ENCODE peak calls at places on chromosomes 1 and 21, in four cellular contexts. One of them, this sample, is unnamed.
A peak's percentile ranks its signal among the peaks of the same experiment; 100 is the strongest.

GRCh38 chr1:62612770-62613169 is 15.4 kb downstream of the ANGPTL3 start:
- DNase-seq in GM12878: no peak
- DNase-seq in HepG2: no peak
- DNase-seq in HEK293T: no peak
- DNase-seq in this sample: no peak

GRCh38 chr21:29613021-29613420 is 314.3 kb downstream of the BACH1 start:
- DNase-seq in GM12878: no peak
- DNase-seq in HepG2: no peak
- DNase-seq in HEK293T: no peak
- DNase-seq in this sample: peak; percentile 45

GRCh38 chr21:35779690-35780570 is 280.4 kb downstream of the SETD4 start:
- DNase-seq in HEK293T: no peak
- DNase-seq in GM12878: no peak
- DNase-seq in HepG2: no peak
- DNase-seq in this sample: no peak

GRCh38 chr1:101219919-101220695 is 16.7 kb upstream of the S1PR1 start:
- DNase-seq in HepG2: no peak
- DNase-seq in GM12878: no peak
- DNase-seq in HEK293T: no peak
- DNase-seq in this sample: no peak

GRCh38 chr1:3899776-3900149 is 309 bp downstream of the C1orf174 start:
- DNase-seq in HepG2: no peak
- DNase-seq in HEK293T: no peak
- DNase-seq in GM12878: no peak
- DNase-seq in this sample: no peak

GRCh38 chr1:160993544-160993943 is 27.4 kb downstream of the F11R start:
- DNase-seq in HepG2: peak; percentile 33
- DNase-seq in GM12878: no peak
- DNase-seq in HEK293T: no peak
- DNase-seq in this sample: no peak

GRCh38 chr1:46021046-46021822 is 111.2 kb downstream of the PIK3R3 start:
- DNase-seq in HepG2: no peak
- DNase-seq in HEK293T: no peak
- DNase-seq in GM12878: no peak
- DNase-seq in this sample: no peak

GRCh38 chr1:240644732-240645131 is 32.8 kb upstream of the GREM2 start:
- DNase-seq in HEK293T: no peak
- DNase-seq in GM12878: no peak
- DNase-seq in HepG2: no peak
- DNase-seq in this sample: no peak

GRCh38 chr1:47763456-47764171 is 233.6 kb downstream of the TRABD2B start:
- DNase-seq in GM12878: no peak
- DNase-seq in HepG2: no peak
- DNase-seq in HEK293T: no peak
- DNase-seq in this sample: no peak

GRCh38 chr1:158371188-158371953 is 17.7 kb downstream of the CD1E start:
- DNase-seq in HepG2: no peak
- DNase-seq in HEK293T: no peak
- DNase-seq in GM12878: peak; percentile 45
- DNase-seq in this sample: no peak

GRCh38 chr21:44773291-44773932 is 28.2 kb downstream of the UBE2G2 start:
- DNase-seq in GM12878: no peak
- DNase-seq in HepG2: no peak
- DNase-seq in HEK293T: no peak
- DNase-seq in this sample: no peak

GRCh38 chr1:76862447-76862846 is 4.8 kb upstream of the ST6GALNAC5 start:
- DNase-seq in HEK293T: no peak
- DNase-seq in HepG2: no peak
- DNase-seq in GM12878: no peak
- DNase-seq in this sample: no peak

GRCh38 chr1:61162513-61163274 is 80.3 kb downstream of the NFIA start:
- DNase-seq in GM12878: no peak
- DNase-seq in HepG2: no peak
- DNase-seq in HEK293T: no peak
- DNase-seq in this sample: peak; percentile 30

GRCh38 chr1:99441234-99442095 is 177.2 kb downstream of the PLPPR4 start:
- DNase-seq in GM12878: no peak
- DNase-seq in HepG2: no peak
- DNase-seq in HEK293T: no peak
- DNase-seq in this sample: no peak

GRCh38 chr1:37113285-37113684 is 79.0 kb upstream of the GRIK3 start:
- DNase-seq in HEK293T: no peak
- DNase-seq in GM12878: no peak
- DNase-seq in HepG2: no peak
- DNase-seq in this sample: no peak

GRCh38 chr1:179007233-179007632 is 18.5 kb upstream of the FAM20B start:
- DNase-seq in HepG2: peak; percentile 12
- DNase-seq in HEK293T: no peak
- DNase-seq in GM12878: no peak
- DNase-seq in this sample: no peak

GRCh38 chr1:196178083-196178635 is 430.1 kb downstream of the KCNT2 start:
- DNase-seq in GM12878: no peak
- DNase-seq in HepG2: no peak
- DNase-seq in HEK293T: no peak
- DNase-seq in this sample: no peak

GRCh38 chr1:91283421-91283726 is 121.3 kb downstream of the HFM1 start:
- DNase-seq in HEK293T: no peak
- DNase-seq in HepG2: no peak
- DNase-seq in GM12878: no peak
- DNase-seq in this sample: no peak

GRCh38 chr1:243441601-243442000 is 185.8 kb downstream of the SDCCAG8 start:
- DNase-seq in HEK293T: no peak
- DNase-seq in GM12878: no peak
- DNase-seq in HepG2: no peak
- DNase-seq in this sample: no peak

GRCh38 chr1:116374340-116375164 is 1.5 kb downstream of the ATP1A1 start:
- DNase-seq in GM12878: no peak
- DNase-seq in HEK293T: no peak
- DNase-seq in HepG2: peak; percentile 35
- DNase-seq in this sample: no peak

GRCh38 chr1:84073266-84073665 is 70.8 kb upstream of the PRKACB start:
- DNase-seq in HepG2: no peak
- DNase-seq in GM12878: no peak
- DNase-seq in HEK293T: no peak
- DNase-seq in this sample: no peak

GRCh38 chr1:240001177-240001740 is 90.4 kb upstream of the FMN2 start:
- DNase-seq in HepG2: no peak
- DNase-seq in HEK293T: no peak
- DNase-seq in GM12878: no peak
- DNase-seq in this sample: no peak

GRCh38 chr1:3779265-3779911 is 6.8 kb downstream of the SMIM1 start:
- DNase-seq in HepG2: no peak
- DNase-seq in GM12878: no peak
- DNase-seq in HEK293T: no peak
- DNase-seq in this sample: peak; percentile 28

GRCh38 chr1:231600461-231600976 is 26.1 kb upstream of the DISC1 start:
- DNase-seq in HepG2: no peak
- DNase-seq in HEK293T: no peak
- DNase-seq in GM12878: no peak
- DNase-seq in this sample: no peak

GRCh38 chr21:42120056-42120903 is 49.2 kb downstream of the UMODL1 start:
- DNase-seq in HepG2: peak; percentile 83
- DNase-seq in GM12878: no peak
- DNase-seq in HEK293T: no peak
- DNase-seq in this sample: no peak

GRCh38 chr1:194929376-194929775 is 1678.9 kb downstream of the KCNT2 start:
- DNase-seq in HepG2: no peak
- DNase-seq in HEK293T: no peak
- DNase-seq in GM12878: no peak
- DNase-seq in this sample: no peak

GRCh38 chr1:26996024-26996423 is 2.5 kb downstream of the TRNP1 start:
- DNase-seq in GM12878: no peak
- DNase-seq in HepG2: no peak
- DNase-seq in HEK293T: no peak
- DNase-seq in this sample: no peak

GRCh38 chr1:27970401-27970800 is 10.6 kb downstream of the XKR8 start:
- DNase-seq in HepG2: no peak
- DNase-seq in GM12878: no peak
- DNase-seq in HEK293T: no peak
- DNase-seq in this sample: no peak

GRCh38 chr1:12278998-12279397 is 49.2 kb downstream of the VPS13D start:
- DNase-seq in GM12878: no peak
- DNase-seq in HepG2: no peak
- DNase-seq in HEK293T: no peak
- DNase-seq in this sample: no peak

GRCh38 chr1:186482661-186483255 is 21.8 kb upstream of the PDC start:
- DNase-seq in HepG2: peak; percentile 47
- DNase-seq in GM12878: peak; percentile 31
- DNase-seq in HEK293T: peak; percentile 79
- DNase-seq in this sample: peak; percentile 59

GRCh38 chr1:12081648-12082396 is 18.7 kb downstream of the TNFRSF8 start:
- DNase-seq in GM12878: no peak
- DNase-seq in HEK293T: no peak
- DNase-seq in HepG2: no peak
- DNase-seq in this sample: peak; percentile 68

GRCh38 chr1:6454856-6455751 is 10.9 kb downstream of the TNFRSF25 start:
- DNase-seq in HEK293T: no peak
- DNase-seq in GM12878: no peak
- DNase-seq in HepG2: no peak
- DNase-seq in this sample: no peak
- TF ChIP-seq FOXK2 in HEK293T: no peak
- TF ChIP-seq FOXK2 in GM12878: no peak
- TF ChIP-seq FOXK2 in HepG2: no peak
- TF ChIP-seq FOXK2 in this sample: no peak

GRCh38 chr21:34557261-34557660 is 45.3 kb upstream of the KCNE1 start:
- DNase-seq in GM12878: no peak
- DNase-seq in HepG2: no peak
- DNase-seq in HEK293T: no peak
- DNase-seq in this sample: no peak

GRCh38 chr21:34552324-34553198 is 40.6 kb upstream of the KCNE1 start:
- DNase-seq in GM12878: no peak
- DNase-seq in HEK293T: no peak
- DNase-seq in HepG2: no peak
- DNase-seq in this sample: no peak

GRCh38 chr21:34554227-34554626 is 42.2 kb upstream of the KCNE1 start:
- DNase-seq in GM12878: no peak
- DNase-seq in HepG2: no peak
- DNase-seq in HEK293T: no peak
- DNase-seq in this sample: no peak

GRCh38 chr21:34550400-34550799 is 38.4 kb upstream of the KCNE1 start:
- DNase-seq in HepG2: no peak
- DNase-seq in HEK293T: no peak
- DNase-seq in GM12878: no peak
- DNase-seq in this sample: no peak

DNA sequence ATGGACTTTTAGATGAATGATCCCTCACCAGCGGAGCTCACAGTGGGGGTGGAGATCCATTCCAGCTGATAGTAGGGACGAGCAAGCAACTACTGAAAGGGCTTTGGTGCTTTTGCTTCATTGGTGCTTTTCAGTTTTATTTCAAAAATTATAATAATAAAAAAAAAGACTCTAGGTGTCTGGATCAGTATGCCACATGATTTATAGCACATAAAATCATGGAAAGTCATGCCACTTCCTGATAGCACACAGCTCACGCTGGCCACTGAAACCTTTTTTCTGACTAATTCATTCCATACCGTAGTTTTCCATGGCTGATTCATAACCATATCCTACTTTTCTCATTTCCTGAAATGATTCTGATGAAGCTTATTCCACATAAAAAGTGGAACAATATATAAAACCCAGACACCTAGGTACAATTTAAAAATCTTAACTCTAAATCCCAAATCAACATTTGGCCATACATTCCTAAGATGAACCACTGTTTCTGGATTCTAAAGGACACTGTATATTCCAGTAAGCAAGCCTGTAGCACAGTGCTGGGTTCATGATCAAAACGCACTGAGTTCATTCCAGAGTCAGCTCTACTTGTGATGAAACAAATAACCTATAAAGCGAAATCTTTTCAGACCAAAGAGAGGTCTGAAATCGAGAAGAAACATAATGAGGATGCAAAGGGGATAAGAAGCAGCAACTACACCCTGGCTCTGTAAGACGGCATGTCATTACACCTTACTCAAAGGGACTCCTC is 41.4 kb upstream of the KCNE1 start:
- DNase-seq in HEK293T: no peak
- DNase-seq in GM12878: no peak
- DNase-seq in HepG2: no peak
- DNase-seq in this sample: no peak
- TF ChIP-seq FOXK2 in HEK293T: no peak
- TF ChIP-seq FOXK2 in GM12878: no peak
- TF ChIP-seq FOXK2 in HepG2: no peak
- TF ChIP-seq FOXK2 in this sample: no peak

GRCh38 chr1:204435886-204436271 is 24.3 kb upstream of the PPP1R15B start:
- DNase-seq in GM12878: no peak
- DNase-seq in HEK293T: no peak
- DNase-seq in HepG2: no peak
- DNase-seq in this sample: no peak

GRCh38 chr1:204441558-204441957 is 29.9 kb upstream of the PPP1R15B start:
- DNase-seq in GM12878: no peak
- DNase-seq in HEK293T: no peak
- DNase-seq in HepG2: no peak
- DNase-seq in this sample: no peak

GRCh38 chr1:204437796-204438570 is 26.4 kb upstream of the PPP1R15B start:
- DNase-seq in GM12878: no peak
- DNase-seq in HepG2: no peak
- DNase-seq in HEK293T: no peak
- DNase-seq in this sample: no peak

GRCh38 chr1:204439976-204440375 is 28.4 kb upstream of the PPP1R15B start:
- DNase-seq in GM12878: no peak
- DNase-seq in HEK293T: no peak
- DNase-seq in HepG2: no peak
- DNase-seq in this sample: no peak

DNA sequence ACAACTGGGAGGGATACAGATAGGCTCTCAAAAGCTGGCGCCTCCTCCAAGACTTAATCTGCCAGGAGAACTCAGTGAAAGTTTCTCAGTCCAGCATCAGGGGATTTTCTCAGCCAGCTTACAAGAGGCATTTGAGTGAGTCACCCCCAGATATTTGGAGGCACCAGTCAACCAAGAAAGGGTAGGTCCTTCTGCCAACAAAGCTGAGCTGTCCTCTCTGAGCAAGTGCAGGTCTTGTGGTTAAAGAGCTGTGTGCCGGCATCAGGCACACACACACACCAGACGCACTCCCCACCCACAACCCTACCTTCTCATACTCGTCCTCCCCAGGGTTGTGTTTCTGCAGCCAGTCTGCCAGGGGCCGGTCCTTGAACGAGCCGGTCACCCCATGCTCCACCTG is 27.0 kb upstream of the PPP1R15B start:
- DNase-seq in GM12878: no peak
- DNase-seq in HEK293T: no peak
- DNase-seq in HepG2: no peak
- DNase-seq in this sample: no peak
- TF ChIP-seq FOXK2 in GM12878: no peak
- TF ChIP-seq FOXK2 in HEK293T: no peak
- TF ChIP-seq FOXK2 in HepG2: no peak
- TF ChIP-seq FOXK2 in this sample: no peak

DNA sequence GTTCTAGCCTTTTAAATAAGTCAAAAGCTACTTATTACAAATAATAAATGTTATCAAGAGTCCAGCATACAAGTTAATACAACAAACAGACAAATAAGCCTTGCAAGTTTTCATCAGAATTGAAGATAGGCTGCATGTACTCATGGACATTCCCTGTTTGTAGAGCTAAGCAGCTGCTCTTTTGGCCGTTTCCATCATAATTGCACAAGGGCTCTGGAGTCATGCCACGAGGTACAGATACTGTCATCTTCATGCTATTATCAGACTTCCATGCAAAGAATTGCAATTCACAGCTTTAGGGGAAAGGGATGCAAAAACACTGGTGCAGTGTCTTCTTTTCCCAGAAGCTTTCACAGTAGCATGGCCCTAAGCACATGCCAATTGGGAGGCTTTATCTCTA is 52.8 kb upstream of the TBX15 start:
- DNase-seq in GM12878: no peak
- DNase-seq in HepG2: no peak
- DNase-seq in HEK293T: no peak
- DNase-seq in this sample: no peak
- TF ChIP-seq FOXK2 in GM12878: no peak
- TF ChIP-seq FOXK2 in HepG2: no peak
- TF ChIP-seq FOXK2 in HEK293T: no peak
- TF ChIP-seq FOXK2 in this sample: no peak